ENCODE peak calls at places on chromosomes 3 and 15, in six cellular contexts. A is K562, O is H1, Q is HCT116, G is GM12878, V is HepG2. K is an unnamed sample. For H3K36me3 and H3K4me1, the result is how much of the 10 kb centered on the place peaks cover.

GRCh38 chr3:81592101-81592500 is 169.3 kb downstream of the GBE1 start:
- DNase-seq in G (no peak), A (no peak), Q (no peak), O (no peak), V (no peak), K (no peak)

GRCh38 chr3:10950476-10951294 is 41.9 kb upstream of the SLC6A1 start:
- DNase-seq in Q (peak), O (peak), V (peak), G (no peak), A (peak), K (no peak)

GRCh38 chr3:158105710-158106438 is at the start of gene SHOX2:
- DNase-seq in A (peak), O (no peak), V (no peak), Q (no peak), G (no peak), K (no peak)

GRCh38 chr3:9028134-9028533 is 64.9 kb upstream of the RAD18 start:
- DNase-seq in G (no peak), V (no peak), A (no peak), O (no peak), Q (no peak), K (no peak)

GRCh38 chr3:71528816-71529215 is 54.7 kb downstream of the FOXP1 start:
- DNase-seq in Q (no peak), V (no peak), A (no peak), O (no peak), G (no peak), K (no peak)

GRCh38 chr3:127746400-127747057 is 73.8 kb downstream of the ABTB1 start:
- DNase-seq in V (no peak), A (peak), O (no peak), G (no peak), Q (no peak), K (no peak)

GRCh38 chr3:11724615-11725339 is 81.1 kb upstream of the VGLL4 start:
- DNase-seq in O (no peak), G (peak), V (no peak), Q (no peak), A (no peak), K (no peak)

GRCh38 chr3:124420392-124420791 is 309.9 kb upstream of the UMPS start:
- DNase-seq in O (no peak), Q (no peak), V (no peak), A (no peak), G (no peak), K (no peak)

GRCh38 chr3:149473314-149473990 is 1.0 kb upstream of the TM4SF4 start:
- DNase-seq in Q (peak), A (no peak), V (no peak), G (no peak), O (no peak), K (no peak)

GRCh38 chr15:90059208-90059985 is 42.9 kb downstream of the IDH2 start:
- DNase-seq in A (peak), V (peak), Q (no peak), G (peak), O (peak), K (no peak)

GRCh38 chr15:85430406-85431204 is 50.2 kb downstream of the AKAP13 start:
- DNase-seq in A (no peak), G (peak), Q (no peak), V (no peak), O (no peak), K (no peak)

GRCh38 chr3:193554790-193555189 is at the start of gene ATP13A4:
- DNase-seq in O (peak), Q (no peak), A (no peak), V (no peak), G (no peak), K (no peak)

GRCh38 chr3:19146685-19147650 is 1.3 kb upstream of the KCNH8 start:
- DNase-seq in O (peak), G (no peak), A (peak), V (peak), Q (peak), K (peak)

GRCh38 chr3:194205675-194206133 is 69.8 kb downstream of the HES1 start:
- DNase-seq in Q (peak), O (peak), G (no peak), V (no peak), A (no peak), K (peak)

GRCh38 chr3:127078626-127079025 is 95.7 kb downstream of the PLXNA1 start:
- DNase-seq in V (no peak), G (no peak), O (no peak), Q (no peak), A (no peak), K (no peak)

GRCh38 chr3:89572261-89572660 is 464.8 kb downstream of the EPHA3 start:
- DNase-seq in Q (no peak), V (no peak), O (no peak), G (no peak), A (no peak), K (no peak)

GRCh38 chr3:157906627-157907026 is 199.6 kb downstream of the SHOX2 start:
- DNase-seq in G (no peak), Q (no peak), A (no peak), V (no peak), O (no peak), K (no peak)

GRCh38 chr3:8519774-8520448 is 18.3 kb downstream of the LMCD1 start:
- DNase-seq in Q (no peak), O (no peak), G (no peak), A (no peak), V (no peak), K (no peak)

GRCh38 chr3:138348950-138349739 is 766 bp downstream of the MRAS start:
- DNase-seq in V (peak), A (peak), G (no peak), Q (no peak), O (peak), K (no peak)

GRCh38 chr3:19293295-19293694 is 145.0 kb downstream of the KCNH8 start:
- DNase-seq in Q (no peak), O (no peak), G (no peak), A (no peak), V (no peak), K (no peak)

GRCh38 chr15:42549052-42549491 is 434 bp downstream of the HAUS2 start:
- DNase-seq in Q (no peak), V (peak), O (no peak), A (peak), G (no peak), K (no peak)

GRCh38 chr3:180888992-180889560 is 23.4 kb upstream of the FXR1 start:
- DNase-seq in V (no peak), O (no peak), Q (no peak), A (no peak), G (no peak), K (no peak)

GRCh38 chr15:37056168-37056893 is 44.0 kb downstream of the MEIS2 start:
- DNase-seq in V (no peak), Q (no peak), O (no peak), G (no peak), A (peak), K (no peak)

GRCh38 chr3:184583345-184584000 is 21.9 kb downstream of the EPHB3 start:
- DNase-seq in G (no peak), O (no peak), Q (no peak), A (no peak), V (no peak), K (no peak)

GRCh38 chr15:23038741-23039150 is 623 bp downstream of the TUBGCP5 start:
- DNase-seq in Q (no peak), V (peak), A (no peak), G (no peak), O (no peak), K (no peak)

GRCh38 chr3:192409203-192409837 is 318.0 kb downstream of the FGF12 start:
- DNase-seq in V (no peak), O (peak), G (no peak), Q (no peak), A (no peak), K (peak)

DNA sequence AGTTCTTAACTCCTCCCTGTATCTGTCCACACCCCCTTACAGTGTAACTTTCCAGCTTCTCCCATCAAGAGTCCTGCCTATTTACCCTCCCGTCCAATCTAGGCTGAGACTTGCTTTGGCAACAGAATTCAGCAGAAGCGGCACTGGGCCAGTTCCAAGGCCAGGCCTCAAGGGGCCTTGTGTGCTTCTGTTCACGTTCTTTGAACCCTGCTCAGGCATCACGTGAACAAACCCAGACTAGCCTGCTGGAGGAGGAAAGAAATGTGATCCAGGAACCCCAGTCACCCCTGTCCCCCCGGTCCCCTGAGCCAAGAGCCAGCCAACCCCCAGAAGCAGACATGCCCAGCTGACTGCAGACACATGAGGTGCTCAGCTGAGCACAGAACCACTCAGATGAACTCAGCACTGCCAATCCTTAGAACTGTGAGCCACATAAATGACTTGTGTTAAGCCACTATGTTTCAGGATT is 76.1 kb upstream of the DCLK3 start:
- DNase-seq in V (no peak), G (no peak), O (no peak), Q (no peak), A (no peak), K (no peak)
- H3K36me3 ChIP-seq in V (under half), G (under half), O (under half), Q (under half), A (under half), K (under half)

DNA sequence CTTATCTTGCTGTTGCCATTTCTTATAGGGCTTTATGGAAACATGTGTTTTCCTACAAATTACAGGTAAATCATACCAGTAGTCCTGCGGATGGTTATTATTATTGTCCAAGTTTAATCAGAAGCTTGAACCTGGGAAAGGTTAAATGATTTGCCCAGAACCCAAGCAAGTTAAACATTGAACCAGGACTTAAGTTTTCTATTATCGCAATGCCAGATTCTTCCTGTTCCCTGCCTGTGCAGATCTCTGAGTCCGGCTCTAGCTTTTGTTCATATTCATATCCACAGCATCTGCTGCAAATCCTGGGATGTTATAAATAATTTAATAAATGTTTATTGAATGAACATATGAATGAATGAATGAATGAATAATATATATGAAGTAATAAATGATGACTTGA is 12.5 kb downstream of the LPP start:
- DNase-seq in A (no peak), O (no peak), G (no peak), Q (no peak), V (no peak), K (no peak)
- TF ChIP-seq ZNF274 in A (no peak), O (no peak), G (no peak), Q (no peak), V (no peak), K (no peak)

GRCh38 chr15:75178171-75178937 is 23.3 kb upstream of the C15orf39 start:
- DNase-seq in V (peak), O (peak), Q (no peak), G (no peak), A (peak), K (no peak)
- H3K4me1 ChIP-seq in V (half or more), O (under half), Q (under half), G (under half), A (under half), K (under half)

GRCh38 chr3:111943533-111943932 is 35.3 kb upstream of the ABHD10 start:
- DNase-seq in O (no peak), A (no peak), G (no peak), Q (no peak), V (no peak), K (no peak)
- H3K36me3 ChIP-seq in O (under half), A (under half), G (under half), Q (under half), V (under half), K (under half)

K was measured in NT2/D1.